ENCODE peak calls at places on chromosomes 13 and 19, in eight cellular contexts. One of them, this sample, is unnamed.

GRCh38 chr19:38270587-38271167 is 6.3 kb downstream of the SPINT2 start:
- DNase-seq in right atrium auricular region: no peak
- DNase-seq in Caco-2: no peak
- DNase-seq in Daoy: peak
- DNase-seq in neuronal stem cell: no peak
- DNase-seq in NCI-H510A treated with DMSO at 0.1 percent for 48 hours: no peak
- DNase-seq in breast epithelium: no peak
- DNase-seq in PC-3: peak
- DNase-seq in this sample: peak

GRCh38 chr13:80504453-80504852 is 163.5 kb upstream of the SPRY2 start:
- DNase-seq in NCI-H510A treated with DMSO at 0.1 percent for 48 hours: no peak
- DNase-seq in Daoy: no peak
- DNase-seq in neuronal stem cell: no peak
- DNase-seq in breast epithelium: no peak
- DNase-seq in PC-3: no peak
- DNase-seq in right atrium auricular region: no peak
- DNase-seq in Caco-2: no peak
- DNase-seq in this sample: no peak

GRCh38 chr19:50639121-50640112 is at the start of gene SYT3:
- DNase-seq in right atrium auricular region: no peak
- DNase-seq in neuronal stem cell: peak
- DNase-seq in NCI-H510A treated with DMSO at 0.1 percent for 48 hours: no peak
- DNase-seq in PC-3: peak
- DNase-seq in Daoy: peak
- DNase-seq in Caco-2: peak
- DNase-seq in breast epithelium: no peak
- DNase-seq in this sample: peak

GRCh38 chr13:32905864-32906180 is 110.4 kb upstream of the KL start:
- DNase-seq in breast epithelium: no peak
- DNase-seq in right atrium auricular region: no peak
- DNase-seq in PC-3: no peak
- DNase-seq in neuronal stem cell: no peak
- DNase-seq in NCI-H510A treated with DMSO at 0.1 percent for 48 hours: no peak
- DNase-seq in Caco-2: no peak
- DNase-seq in Daoy: no peak
- DNase-seq in this sample: peak

GRCh38 chr19:38657633-38658222 is 10.3 kb downstream of the ACTN4 start:
- DNase-seq in Caco-2: no peak
- DNase-seq in Daoy: peak
- DNase-seq in neuronal stem cell: no peak
- DNase-seq in breast epithelium: no peak
- DNase-seq in NCI-H510A treated with DMSO at 0.1 percent for 48 hours: no peak
- DNase-seq in right atrium auricular region: no peak
- DNase-seq in PC-3: peak
- DNase-seq in this sample: peak

GRCh38 chr19:31262673-31263308 is 86.4 kb downstream of the TSHZ3 start:
- DNase-seq in right atrium auricular region: no peak
- DNase-seq in neuronal stem cell: no peak
- DNase-seq in PC-3: no peak
- DNase-seq in Caco-2: no peak
- DNase-seq in Daoy: no peak
- DNase-seq in NCI-H510A treated with DMSO at 0.1 percent for 48 hours: no peak
- DNase-seq in breast epithelium: no peak
- DNase-seq in this sample: no peak

GRCh38 chr19:10520652-10521318 is 3.5 kb upstream of the S1PR5 start:
- DNase-seq in right atrium auricular region: no peak
- DNase-seq in neuronal stem cell: no peak
- DNase-seq in breast epithelium: no peak
- DNase-seq in Daoy: no peak
- DNase-seq in Caco-2: no peak
- DNase-seq in NCI-H510A treated with DMSO at 0.1 percent for 48 hours: no peak
- DNase-seq in PC-3: peak
- DNase-seq in this sample: no peak

GRCh38 chr13:53198017-53198416 is 169.4 kb downstream of the OLFM4 start:
- DNase-seq in right atrium auricular region: no peak
- DNase-seq in Caco-2: no peak
- DNase-seq in Daoy: no peak
- DNase-seq in breast epithelium: no peak
- DNase-seq in neuronal stem cell: no peak
- DNase-seq in NCI-H510A treated with DMSO at 0.1 percent for 48 hours: peak
- DNase-seq in PC-3: no peak
- DNase-seq in this sample: no peak

GRCh38 chr13:68046900-68047299 is 816.8 kb upstream of the PCDH9 start:
- DNase-seq in neuronal stem cell: no peak
- DNase-seq in PC-3: no peak
- DNase-seq in Caco-2: no peak
- DNase-seq in NCI-H510A treated with DMSO at 0.1 percent for 48 hours: no peak
- DNase-seq in right atrium auricular region: no peak
- DNase-seq in breast epithelium: no peak
- DNase-seq in Daoy: no peak
- DNase-seq in this sample: no peak

GRCh38 chr19:1076951-1077350 is 10.0 kb downstream of the ARHGAP45 start:
- DNase-seq in NCI-H510A treated with DMSO at 0.1 percent for 48 hours: no peak
- DNase-seq in PC-3: peak
- DNase-seq in Caco-2: no peak
- DNase-seq in neuronal stem cell: no peak
- DNase-seq in right atrium auricular region: no peak
- DNase-seq in Daoy: peak
- DNase-seq in breast epithelium: no peak
- DNase-seq in this sample: peak

GRCh38 chr19:782195-783043 is 14.8 kb upstream of the PTBP1 start:
- DNase-seq in neuronal stem cell: peak
- DNase-seq in right atrium auricular region: no peak
- DNase-seq in NCI-H510A treated with DMSO at 0.1 percent for 48 hours: no peak
- DNase-seq in Caco-2: peak
- DNase-seq in PC-3: peak
- DNase-seq in Daoy: peak
- DNase-seq in breast epithelium: no peak
- DNase-seq in this sample: peak

GRCh38 chr13:75285310-75285709 is 196.7 kb downstream of the TBC1D4 start:
- DNase-seq in NCI-H510A treated with DMSO at 0.1 percent for 48 hours: no peak
- DNase-seq in Caco-2: no peak
- DNase-seq in right atrium auricular region: no peak
- DNase-seq in PC-3: no peak
- DNase-seq in breast epithelium: no peak
- DNase-seq in neuronal stem cell: no peak
- DNase-seq in Daoy: no peak
- DNase-seq in this sample: no peak

GRCh38 chr19:33194884-33195710 is 967 bp downstream of the LRP3 start:
- DNase-seq in PC-3: peak
- DNase-seq in breast epithelium: no peak
- DNase-seq in NCI-H510A treated with DMSO at 0.1 percent for 48 hours: no peak
- DNase-seq in neuronal stem cell: no peak
- DNase-seq in Caco-2: peak
- DNase-seq in Daoy: no peak
- DNase-seq in right atrium auricular region: no peak
- DNase-seq in this sample: no peak

GRCh38 chr19:49862411-49863253 is 4.7 kb downstream of the PNKP start:
- DNase-seq in NCI-H510A treated with DMSO at 0.1 percent for 48 hours: peak
- DNase-seq in PC-3: no peak
- DNase-seq in Daoy: no peak
- DNase-seq in right atrium auricular region: no peak
- DNase-seq in Caco-2: peak
- DNase-seq in neuronal stem cell: no peak
- DNase-seq in breast epithelium: no peak
- DNase-seq in this sample: no peak

GRCh38 chr13:40336228-40337221 is 329.9 kb downstream of the FOXO1 start:
- DNase-seq in Daoy: no peak
- DNase-seq in PC-3: no peak
- DNase-seq in right atrium auricular region: peak
- DNase-seq in Caco-2: peak
- DNase-seq in NCI-H510A treated with DMSO at 0.1 percent for 48 hours: no peak
- DNase-seq in neuronal stem cell: no peak
- DNase-seq in breast epithelium: no peak
- DNase-seq in this sample: peak

GRCh38 chr19:51359294-51359693 is 6.9 kb downstream of the ETFB start:
- DNase-seq in breast epithelium: no peak
- DNase-seq in PC-3: peak
- DNase-seq in neuronal stem cell: no peak
- DNase-seq in right atrium auricular region: no peak
- DNase-seq in Caco-2: no peak
- DNase-seq in NCI-H510A treated with DMSO at 0.1 percent for 48 hours: no peak
- DNase-seq in Daoy: peak
- DNase-seq in this sample: peak

GRCh38 chr19:32921624-32922023 is 50.1 kb downstream of the CEP89 start:
- DNase-seq in Caco-2: no peak
- DNase-seq in neuronal stem cell: no peak
- DNase-seq in right atrium auricular region: no peak
- DNase-seq in PC-3: no peak
- DNase-seq in Daoy: no peak
- DNase-seq in breast epithelium: no peak
- DNase-seq in NCI-H510A treated with DMSO at 0.1 percent for 48 hours: no peak
- DNase-seq in this sample: no peak

GRCh38 chr19:54172764-54173699 is at the start of gene TMC4:
- DNase-seq in breast epithelium: no peak
- DNase-seq in Caco-2: peak
- DNase-seq in PC-3: peak
- DNase-seq in right atrium auricular region: no peak
- DNase-seq in neuronal stem cell: no peak
- DNase-seq in Daoy: no peak
- DNase-seq in NCI-H510A treated with DMSO at 0.1 percent for 48 hours: peak
- DNase-seq in this sample: peak

GRCh38 chr19:4444765-4445741 is 12.5 kb downstream of the UBXN6 start:
- DNase-seq in right atrium auricular region: no peak
- DNase-seq in PC-3: no peak
- DNase-seq in Daoy: peak
- DNase-seq in Caco-2: no peak
- DNase-seq in neuronal stem cell: no peak
- DNase-seq in breast epithelium: no peak
- DNase-seq in NCI-H510A treated with DMSO at 0.1 percent for 48 hours: no peak
- DNase-seq in this sample: no peak

GRCh38 chr19:40550951-40551350 is 25.7 kb upstream of the SHKBP1 start:
- DNase-seq in Daoy: no peak
- DNase-seq in Caco-2: no peak
- DNase-seq in PC-3: no peak
- DNase-seq in NCI-H510A treated with DMSO at 0.1 percent for 48 hours: no peak
- DNase-seq in breast epithelium: no peak
- DNase-seq in right atrium auricular region: no peak
- DNase-seq in neuronal stem cell: no peak
- DNase-seq in this sample: no peak

GRCh38 chr19:19900124-19900523 is 622 bp upstream of the ZNF93 start:
- DNase-seq in PC-3: no peak
- DNase-seq in Daoy: peak
- DNase-seq in NCI-H510A treated with DMSO at 0.1 percent for 48 hours: no peak
- DNase-seq in neuronal stem cell: no peak
- DNase-seq in breast epithelium: no peak
- DNase-seq in right atrium auricular region: no peak
- DNase-seq in Caco-2: no peak
- DNase-seq in this sample: peak

GRCh38 chr19:15288146-15288963 is 44.0 kb downstream of the BRD4 start:
- DNase-seq in PC-3: no peak
- DNase-seq in NCI-H510A treated with DMSO at 0.1 percent for 48 hours: peak
- DNase-seq in Daoy: no peak
- DNase-seq in right atrium auricular region: no peak
- DNase-seq in neuronal stem cell: no peak
- DNase-seq in breast epithelium: no peak
- DNase-seq in Caco-2: no peak
- DNase-seq in this sample: no peak

This sample was measured in M059J.